ENCODE peak calls at places on chromosomes 2 and 18, in five cellular contexts. L is GM23338, A is prostate gland, B is sigmoid colon, N is HL-60. S is an unnamed sample.
A peak's percentile ranks its signal among the peaks of the same experiment; 100 is the strongest.

GRCh38 chr2:54589340-54590215 is 133.5 kb downstream of the SPTBN1 start:
- DNase-seq in B (no peak), L (no peak), A (no peak), N (peak; percentile 58), S (no peak)

GRCh38 chr18:29912351-29912750 is 1130.2 kb downstream of the DSC3 start:
- DNase-seq in A (no peak), L (no peak), B (no peak), N (no peak), S (no peak)

GRCh38 chr18:48813833-48814489 is 136.8 kb downstream of the SMAD7 start:
- DNase-seq in L (no peak), A (no peak), B (peak; percentile 48), N (peak; percentile 27), S (peak; percentile 15)

GRCh38 chr2:191582355-191582754 is 95.6 kb upstream of the NABP1 start:
- DNase-seq in B (no peak), N (no peak), L (no peak), A (no peak), S (no peak)

GRCh38 chr2:238247002-238247822 is 7.4 kb upstream of the HES6 start:
- DNase-seq in A (no peak), L (no peak), B (peak; percentile 47), N (no peak), S (no peak)

GRCh38 chr2:184402381-184402780 is 195.9 kb upstream of the ZNF804A start:
- DNase-seq in B (no peak), L (no peak), A (no peak), N (no peak), S (no peak)

GRCh38 chr2:175844169-175844568 is 157.9 kb downstream of the LNPK start:
- DNase-seq in N (no peak), B (no peak), A (no peak), L (peak; percentile 59), S (no peak)

GRCh38 chr2:234203135-234203984 is 152.9 kb downstream of the SPP2 start:
- DNase-seq in L (no peak), A (peak; percentile 27), N (no peak), B (no peak), S (no peak)

DNA sequence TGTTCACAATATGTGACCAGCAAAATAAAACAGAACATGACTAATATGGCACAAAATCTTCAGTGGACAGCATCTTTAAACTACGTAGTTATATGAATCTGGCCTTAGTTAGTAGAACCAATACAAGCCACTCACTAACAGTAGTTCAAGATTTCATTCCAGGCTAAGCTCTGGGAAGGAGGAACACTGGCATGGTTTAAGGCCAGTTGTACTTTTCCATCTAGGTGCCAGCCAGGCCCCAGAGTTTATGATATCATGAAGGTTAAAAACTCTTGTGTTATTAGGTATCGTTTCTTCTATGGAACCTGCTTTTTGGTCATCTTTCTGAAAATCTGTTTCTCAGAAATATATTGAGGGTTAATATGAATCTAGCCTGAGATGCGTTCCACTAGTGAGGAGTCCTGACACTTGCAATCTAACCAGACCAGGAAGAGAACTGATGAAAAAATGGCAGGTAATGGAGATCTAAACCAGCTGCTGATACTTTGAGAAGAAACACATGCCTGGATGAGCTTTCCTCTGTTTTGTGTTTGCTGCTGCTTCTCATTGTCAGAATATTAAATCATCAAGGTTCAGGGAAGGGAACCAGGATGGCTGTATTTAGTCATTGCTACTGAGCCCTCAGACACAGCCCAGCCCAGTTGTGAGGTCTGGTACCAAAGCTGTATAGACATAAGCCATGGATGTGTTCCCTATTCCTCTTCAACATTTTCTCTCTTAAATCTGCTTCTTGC is 182.8 kb upstream of the SETBP1 start:
- DNase-seq in A (no peak), N (no peak), B (peak; percentile 83), L (no peak), S (no peak)
- TF ChIP-seq POLR2AphosphoS5 in A (no peak), N (no peak), B (peak; percentile 99), L (no peak), S (no peak)

GRCh38 chr2:58109481-58109880 is 62.9 kb downstream of the VRK2 start:
- DNase-seq in B (no peak), L (no peak), A (no peak), N (no peak), S (no peak)

GRCh38 chr2:58110765-58111164 is 64.2 kb downstream of the VRK2 start:
- DNase-seq in B (no peak), A (no peak), N (no peak), L (peak; percentile 58), S (no peak)

GRCh38 chr2:58106896-58107295 is 60.3 kb downstream of the VRK2 start:
- DNase-seq in N (no peak), L (no peak), B (no peak), A (no peak), S (no peak)

DNA sequence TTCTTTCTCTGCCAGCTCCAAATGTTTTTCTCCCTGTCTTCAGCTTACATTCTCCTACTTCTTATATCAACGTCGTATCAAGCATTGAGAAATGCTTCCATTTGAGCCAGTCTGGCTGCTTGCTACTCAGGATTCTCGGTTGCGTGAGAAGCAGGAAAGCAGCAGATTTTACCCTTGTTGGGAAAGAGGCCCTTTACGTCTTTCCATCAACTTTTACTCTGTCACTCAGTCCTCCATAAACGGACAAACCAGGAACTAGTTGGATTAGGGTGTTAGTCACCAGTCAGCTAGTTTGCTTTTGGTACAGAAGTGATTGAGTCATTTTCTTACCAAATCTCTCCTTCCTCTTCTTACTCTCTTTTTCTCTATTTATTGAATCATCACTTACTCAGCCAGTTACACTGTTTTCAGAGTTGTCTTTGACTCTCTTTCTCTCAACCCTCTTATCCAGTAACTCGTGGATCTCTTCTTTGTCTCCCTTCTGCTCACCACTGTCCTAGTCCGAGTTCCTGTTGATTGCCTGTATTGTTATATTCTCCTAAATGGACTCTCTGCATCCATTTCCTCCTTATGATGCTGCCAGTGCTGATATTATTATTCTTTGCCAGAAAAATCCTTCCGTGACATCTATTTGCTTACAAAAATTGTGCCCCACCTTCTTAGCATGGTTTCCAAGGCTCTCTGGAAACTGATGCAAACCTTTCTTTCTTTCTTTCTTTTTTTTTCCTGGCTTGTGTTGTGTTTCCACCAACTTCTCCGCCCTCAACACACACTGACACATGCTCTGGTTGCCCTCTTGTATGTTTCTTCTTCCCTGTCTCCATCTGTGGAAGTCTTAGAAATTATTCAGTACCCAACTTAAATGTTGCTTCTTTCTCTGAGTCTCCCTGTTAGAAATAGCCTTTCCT is 61.5 kb downstream of the VRK2 start:
- DNase-seq in B (no peak), A (no peak), L (peak; percentile 4), N (peak; percentile 89), S (no peak)
- H3K4me3 ChIP-seq in B (no peak overlapping the region), A (no peak overlapping the region), L (no peak overlapping the region), N (no peak overlapping the region), S (no peak overlapping the region)

DNA sequence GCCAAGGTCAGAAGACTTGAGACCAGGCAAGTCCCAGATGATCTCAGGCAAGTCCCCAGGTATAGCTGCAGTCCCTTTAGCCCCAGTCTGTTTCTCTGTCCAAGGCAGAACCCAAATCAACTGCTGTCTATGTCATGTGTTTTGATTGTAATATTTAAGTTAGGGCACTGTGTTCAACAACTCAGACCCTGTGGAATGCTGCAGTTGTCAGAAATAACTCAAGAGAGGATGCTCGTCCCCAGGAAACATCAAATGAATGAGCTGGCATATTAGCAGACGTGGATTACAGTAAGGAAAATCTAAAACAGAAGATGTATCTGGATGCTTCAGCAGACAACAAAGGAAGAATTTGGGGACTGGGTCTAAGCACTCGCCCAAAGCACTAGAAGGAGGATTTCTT is 70.1 kb downstream of the BCL11A start:
- DNase-seq in A (no peak), L (no peak), N (no peak), B (no peak), S (no peak)
- TF ChIP-seq POLR2AphosphoS5 in A (no peak), L (no peak), N (no peak), B (no peak), S (no peak)

DNA sequence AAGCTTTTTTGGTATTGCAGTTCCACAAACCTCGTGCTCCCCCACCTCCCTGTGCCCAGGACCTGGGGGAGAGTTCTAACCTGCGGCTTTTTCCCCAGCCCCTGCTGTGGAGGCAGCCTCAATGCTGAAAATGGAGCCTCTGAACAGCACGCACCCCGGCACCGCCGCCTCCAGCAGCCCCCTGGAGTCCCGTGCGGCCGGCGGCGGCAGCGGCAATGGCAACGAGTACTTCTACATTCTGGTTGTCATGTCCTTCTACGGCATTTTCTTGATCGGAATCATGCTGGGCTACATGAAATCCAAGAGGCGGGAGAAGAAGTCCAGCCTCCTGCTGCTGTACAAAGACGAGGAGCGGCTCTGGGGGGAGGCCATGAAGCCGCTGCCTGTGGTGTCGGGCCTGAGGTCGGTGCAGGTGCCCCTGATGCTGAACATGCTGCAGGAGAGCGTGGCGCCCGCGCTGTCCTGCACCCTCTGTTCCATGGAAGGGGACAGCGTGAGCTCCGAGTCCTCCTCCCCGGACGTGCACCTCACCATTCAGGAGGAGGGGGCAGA is 796 bp downstream of the KCNE4 start:
- DNase-seq in N (no peak), A (no peak), B (peak; percentile 72), L (no peak), S (no peak)
- H3K4me3 ChIP-seq in N (no peak overlapping the region), A (peak overlapping the region; percentile 18), B (peak overlapping the region; percentile 58), L (no peak overlapping the region), S (peak overlapping the region; percentile 47)

GRCh38 chr2:71500426-71501079 is 47.2 kb downstream of the DYSF start:
- DNase-seq in L (peak; percentile 19), N (no peak), A (no peak), B (peak; percentile 56), S (no peak)
- TF ChIP-seq POLR2AphosphoS5 in L (no peak), N (no peak), A (no peak), B (peak; percentile 7), S (no peak)

DNA sequence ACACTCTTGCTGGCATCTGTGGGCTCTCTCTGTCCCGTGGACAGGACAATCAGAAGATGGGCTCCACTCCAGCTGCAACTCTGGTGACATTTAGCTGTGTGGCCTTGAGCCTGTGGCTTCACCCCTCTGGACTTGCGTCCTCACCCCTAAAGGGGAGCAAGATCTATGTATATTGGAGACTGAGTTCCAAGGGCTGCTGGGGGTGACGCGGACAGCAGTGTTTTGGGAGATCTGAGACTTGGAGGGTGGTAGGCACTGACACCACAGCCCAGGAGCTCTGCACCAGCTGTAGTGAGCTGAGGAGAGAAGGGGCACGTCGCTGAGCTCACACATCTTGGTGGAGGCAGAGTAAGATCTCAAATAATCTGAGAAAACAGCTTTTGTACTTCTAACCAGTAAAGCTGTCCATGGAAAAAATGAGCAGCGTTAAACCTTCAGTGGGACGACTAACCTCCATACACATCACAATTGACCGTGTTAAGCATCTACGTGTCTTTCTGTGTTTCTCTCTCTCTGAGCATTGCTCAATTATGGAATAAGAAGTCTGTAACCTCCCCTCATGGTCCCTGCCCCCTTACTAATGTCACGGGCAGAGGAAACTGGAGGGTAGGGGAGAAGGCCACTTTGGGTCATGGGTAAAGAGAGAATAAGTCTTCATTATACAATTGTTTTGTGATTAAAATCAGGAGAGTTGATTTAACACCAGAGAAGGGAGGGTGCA is 85.8 kb downstream of the SH3RF3 start:
- DNase-seq in N (no peak), B (peak; percentile 37), L (no peak), A (no peak), S (no peak)
- H3K4me3 ChIP-seq in N (no peak overlapping the region), B (no peak overlapping the region), L (no peak overlapping the region), A (no peak overlapping the region), S (no peak overlapping the region)

GRCh38 chr18:77321823-77322805 is 72.5 kb downstream of the GALR1 start:
- DNase-seq in B (no peak), L (no peak), N (no peak), A (no peak), S (no peak)
- TF ChIP-seq POLR2AphosphoS5 in B (no peak), L (no peak), N (no peak), A (no peak), S (no peak)

GRCh38 chr18:26439537-26439936 is 108.8 kb downstream of the KCTD1 start:
- DNase-seq in L (no peak), N (no peak), B (no peak), A (no peak), S (no peak)
- H3K4me3 ChIP-seq in L (no peak overlapping the region), N (no peak overlapping the region), B (no peak overlapping the region), A (no peak overlapping the region), S (no peak overlapping the region)

GRCh38 chr2:20241973-20242726 is 17.2 kb upstream of the SDC1 start:
- DNase-seq in N (no peak), B (peak; percentile 58), A (no peak), L (peak; percentile 72), S (no peak)

GRCh38 chr2:20247084-20247483 is 22.2 kb upstream of the SDC1 start:
- DNase-seq in N (no peak), A (no peak), B (no peak), L (no peak), S (no peak)

GRCh38 chr2:20242727-20243377 is 17.9 kb upstream of the SDC1 start:
- DNase-seq in N (no peak), L (peak; percentile 62), A (no peak), B (no peak), S (no peak)
- TF ChIP-seq POLR2AphosphoS5 in N (no peak), L (no peak), A (no peak), B (no peak), S (no peak)